ENCODE peak calls at places on chromosome 15, in four cellular contexts. P, G, M and S are unnamed samples.

GRCh38 chr15:94206463-94207167 is 24.7 kb upstream of the MCTP2 start:
- DNase-seq in P (no peak), G (no peak), M (no peak), S (no peak)

GRCh38 chr15:99969261-99969960 is 236.2 kb upstream of the LYSMD4 start:
- DNase-seq in P (no peak), G (no peak), M (no peak), S (no peak)

GRCh38 chr15:70342554-70343548 is 245.1 kb upstream of the TLE3 start:
- DNase-seq in P (no peak), G (no peak), M (no peak), S (peak; percentile 27)

GRCh38 chr15:89363133-89363532 is 28.5 kb upstream of the POLG start:
- DNase-seq in P (no peak), G (no peak), M (no peak), S (no peak)

GRCh38 chr15:95829062-95829461 is 501.4 kb upstream of the NR2F2 start:
- DNase-seq in P (no peak), G (no peak), M (no peak), S (no peak)

GRCh38 chr15:70126382-70126781 is 28.7 kb upstream of the TLE3 start:
- DNase-seq in P (no peak), G (no peak), M (no peak), S (no peak)

GRCh38 chr15:62365795-62366442 is 200.8 kb upstream of the C2CD4B start:
- DNase-seq in P (no peak), G (no peak), M (no peak), S (no peak)

GRCh38 chr15:57138260-57138895 is 219.9 kb downstream of the TCF12 start:
- DNase-seq in P (peak; percentile 42), G (no peak), M (no peak), S (peak; percentile 30)

GRCh38 chr15:101124731-101125558 is 126.9 kb downstream of the CHSY1 start:
- DNase-seq in P (no peak), G (no peak), M (no peak), S (no peak)

GRCh38 chr15:25667829-25668228 is 195.3 kb downstream of the ATP10A start:
- DNase-seq in P (no peak), G (no peak), M (no peak), S (no peak)

GRCh38 chr15:92098869-92099268 is 245.4 kb downstream of the SLCO3A1 start:
- DNase-seq in P (peak; percentile 37), G (peak; percentile 41), M (no peak), S (peak; percentile 43)

GRCh38 chr15:45091161-45091560 is 22.8 kb downstream of the DUOX2 start:
- DNase-seq in P (no peak), G (no peak), M (no peak), S (no peak)

GRCh38 chr15:94704421-94704820 is 473.1 kb downstream of the MCTP2 start:
- DNase-seq in P (no peak), G (no peak), M (no peak), S (no peak)

GRCh38 chr15:100873029-100873677 is 6.5 kb upstream of the ALDH1A3 start:
- DNase-seq in P (peak; percentile 60), G (no peak), M (peak; percentile 61), S (peak; percentile 72)

GRCh38 chr15:61480295-61480694 is 251.2 kb upstream of the RORA start:
- DNase-seq in P (no peak), G (no peak), M (no peak), S (no peak)

GRCh38 chr15:25690673-25691543 is 172.2 kb downstream of the ATP10A start:
- DNase-seq in P (no peak), G (no peak), M (peak; percentile 23), S (no peak)

GRCh38 chr15:70083946-70084345 is 13.8 kb downstream of the TLE3 start:
- DNase-seq in P (no peak), G (no peak), M (no peak), S (no peak)

GRCh38 chr15:47822066-47822465 is 104.8 kb downstream of the SEMA6D start:
- DNase-seq in P (no peak), G (no peak), M (no peak), S (no peak)

GRCh38 chr15:76336254-76337046 is at the start of gene ISL2:
- DNase-seq in P (no peak), G (no peak), M (no peak), S (peak; percentile 61)

GRCh38 chr15:92683511-92683834 is 27.9 kb upstream of the FAM174B start:
- DNase-seq in P (peak; percentile 46), G (peak; percentile 32), M (peak; percentile 31), S (peak; percentile 47)

GRCh38 chr15:61410656-61411055 is 181.6 kb upstream of the RORA start:
- DNase-seq in P (no peak), G (no peak), M (no peak), S (no peak)

GRCh38 chr15:40743921-40744809 is 10.9 kb downstream of the RMDN3 start:
- DNase-seq in P (no peak), G (no peak), M (no peak), S (no peak)
- H3K36me3 ChIP-seq in P (no peaks in the 10 kb centered on the region), G (peaks cover 67% of the 10 kb centered on the region), M (no peaks in the 10 kb centered on the region), S (peaks cover 9% of the 10 kb centered on the region)

DNA sequence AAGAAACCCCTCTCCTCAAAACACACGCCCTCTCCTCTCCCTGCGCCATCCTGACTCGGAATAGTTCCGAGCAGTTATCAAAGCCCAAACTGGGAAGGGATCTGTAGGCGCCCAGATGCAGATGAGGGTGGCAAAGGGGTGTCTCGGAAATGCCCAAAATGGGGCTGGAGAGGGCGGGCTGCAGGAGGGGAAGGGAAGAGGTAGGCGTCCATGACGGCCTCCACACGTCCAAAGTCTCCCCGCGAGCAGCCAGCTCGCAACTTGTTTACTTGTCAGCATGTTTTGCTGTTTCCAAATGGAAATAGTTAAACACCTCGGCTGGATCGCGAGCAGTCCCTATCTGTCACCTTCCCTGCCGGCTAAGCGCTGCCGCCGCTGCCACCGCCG is 1.4 kb downstream of the NTRK3 start:
- DNase-seq in P (no peak), G (no peak), M (no peak), S (no peak)
- H3K27me3 ChIP-seq in P (peaks cover 61% of the 10 kb centered on the region), G (peaks cover 90% of the 10 kb centered on the region), M (no peaks in the 10 kb centered on the region), S (peaks cover 10% of the 10 kb centered on the region)

DNA sequence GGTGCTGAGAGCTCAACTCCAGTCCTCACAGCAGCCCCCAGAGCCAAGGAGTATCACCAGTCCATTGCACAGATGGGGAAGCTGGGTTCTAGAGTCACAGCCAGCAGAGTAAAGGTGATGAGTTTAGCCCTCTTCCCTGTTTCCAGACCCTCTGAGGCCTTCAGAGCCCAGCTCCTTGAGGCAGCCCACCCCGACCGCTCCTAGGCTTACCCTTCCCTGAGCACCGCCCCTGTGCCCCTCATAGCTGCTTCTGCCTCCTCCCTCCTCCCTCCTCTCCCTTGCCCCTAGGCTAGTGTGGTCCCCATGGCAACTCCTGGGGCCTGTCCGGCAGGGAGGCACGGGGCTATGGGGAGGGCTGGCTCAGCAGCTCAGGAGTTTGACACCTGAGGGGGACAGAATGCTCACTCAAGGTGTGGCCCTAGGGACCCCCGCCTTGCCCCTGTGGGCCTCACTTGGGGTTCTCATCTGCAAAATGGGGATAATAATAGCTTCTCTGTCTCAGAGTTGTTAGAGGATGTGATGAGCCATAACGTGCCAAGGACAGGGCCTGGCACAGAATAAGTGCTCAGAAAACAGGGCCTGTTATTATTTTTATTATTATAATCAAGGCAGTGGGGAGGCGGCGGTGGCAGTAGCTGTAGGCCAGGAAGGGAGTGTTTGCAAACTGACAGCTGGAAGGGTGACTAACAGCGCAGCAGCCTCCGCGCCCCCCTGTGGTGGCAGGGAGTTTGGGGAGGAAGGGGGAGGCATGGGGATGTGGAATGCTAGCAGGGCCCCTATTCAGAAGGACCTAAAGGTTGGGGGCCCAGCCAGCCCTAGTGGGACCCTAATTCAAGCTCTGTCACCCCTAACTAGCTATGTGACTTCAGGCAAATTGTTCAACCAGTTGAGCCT is 11.5 kb downstream of the CSK start:
- DNase-seq in P (no peak), G (no peak), M (no peak), S (no peak)
- TF ChIP-seq CTCF in P (no peak), G (peak; percentile 31), M (no peak), S (peak; percentile 28)

GRCh38 chr15:42220216-42220615 is 12.1 kb upstream of the VPS39 start:
- DNase-seq in P (no peak), G (no peak), M (no peak), S (no peak)

GRCh38 chr15:42218953-42219596 is 11.0 kb upstream of the VPS39 start:
- DNase-seq in P (no peak), G (no peak), M (no peak), S (no peak)

GRCh38 chr15:42213481-42213880 is 5.4 kb upstream of the VPS39 start:
- DNase-seq in P (no peak), G (no peak), M (no peak), S (no peak)

GRCh38 chr15:42214600-42214999 is 6.5 kb upstream of the VPS39 start:
- DNase-seq in P (no peak), G (no peak), M (no peak), S (no peak)

DNA sequence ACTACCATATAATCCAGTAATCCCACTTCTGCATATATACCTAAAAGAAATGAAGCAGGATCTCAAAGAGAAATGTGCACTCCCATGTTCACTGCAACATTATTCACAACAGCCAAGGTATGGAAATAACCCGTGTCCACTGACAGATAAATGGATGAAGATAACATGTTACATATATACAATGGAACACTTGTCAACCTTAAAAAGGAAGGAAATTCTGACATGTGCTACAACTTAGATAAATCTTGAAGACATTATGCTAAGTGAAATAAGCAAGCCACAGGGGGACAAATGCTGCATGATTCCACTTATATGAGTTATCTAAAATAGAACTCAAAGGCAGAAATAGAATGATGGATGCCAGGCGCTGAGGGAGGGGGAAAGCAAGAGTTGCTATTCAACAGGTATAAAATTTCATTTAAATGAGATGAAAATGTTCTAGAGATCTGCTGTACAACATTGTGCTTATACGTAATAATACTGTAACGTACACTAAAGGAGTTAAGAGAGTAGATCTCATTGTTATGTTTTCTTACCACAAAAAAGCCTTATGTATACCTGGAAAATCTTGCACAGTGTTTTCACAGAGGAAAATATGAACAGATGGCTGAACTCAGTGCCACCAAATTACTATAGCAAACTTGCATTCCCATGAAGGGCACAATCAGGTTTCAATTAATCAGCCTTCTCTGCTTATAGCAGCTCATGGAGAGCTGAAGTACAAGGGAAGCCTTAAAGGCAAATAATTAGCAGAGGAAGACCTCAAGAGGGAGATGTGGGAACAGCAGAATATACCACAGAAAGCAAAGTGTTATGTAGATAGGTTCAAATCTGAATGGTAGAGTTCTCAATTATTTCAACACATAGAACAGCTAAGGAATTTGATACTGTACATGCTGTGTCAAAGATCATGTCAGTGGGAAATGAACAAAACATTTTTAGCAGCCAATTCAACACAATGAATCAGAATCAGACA is 8.0 kb upstream of the VPS39 start:
- DNase-seq in P (no peak), G (no peak), M (no peak), S (no peak)
- H3K36me3 ChIP-seq in P (peaks cover 6% of the 10 kb centered on the region), G (peaks cover 70% of the 10 kb centered on the region), M (no peaks in the 10 kb centered on the region), S (peaks cover 23% of the 10 kb centered on the region)

GRCh38 chr15:79084308-79084968 is 6.1 kb downstream of the RASGRF1 start:
- DNase-seq in P (no peak), G (no peak), M (no peak), S (no peak)
- H3K27me3 ChIP-seq in P (peaks cover 61% of the 10 kb centered on the region), G (peaks cover 67% of the 10 kb centered on the region), M (peaks cover 4% of the 10 kb centered on the region), S (peaks cover 4% of the 10 kb centered on the region)

GRCh38 chr15:80090879-80091503 is 31.5 kb downstream of the ZFAND6 start:
- DNase-seq in P (no peak), G (no peak), M (no peak), S (no peak)
- TF ChIP-seq CTCF in P (no peak), G (no peak), M (no peak), S (no peak)

GRCh38 chr15:63726491-63726890 is 107.3 kb downstream of the HERC1 start:
- DNase-seq in P (no peak), G (no peak), M (no peak), S (no peak)
- H3K36me3 ChIP-seq in P (peaks cover 5% of the 10 kb centered on the region), G (peaks cover 97% of the 10 kb centered on the region), M (no peaks in the 10 kb centered on the region), S (peaks cover 14% of the 10 kb centered on the region)